ENCODE peak calls at places on chromosome 14, in nine cellular contexts. D, C, Z, H, Y, F, M, T and P are unnamed samples.

GRCh38 chr14:68938515-68939423 is 40.3 kb downstream of the ACTN1 start:
- DNase-seq in F (no peak), T (no peak), Y (no peak), H (peak; percentile 90), Z (peak; percentile 77), D (peak; percentile 85), M (no peak), C (no peak), P (no peak)

GRCh38 chr14:88085736-88086135 is 80.8 kb downstream of the GPR65 start:
- DNase-seq in D (no peak), T (no peak), F (no peak), Y (no peak), M (no peak), Z (no peak), C (no peak), H (no peak), P (no peak)

GRCh38 chr14:41668346-41668745 is 61.7 kb downstream of the LRFN5 start:
- DNase-seq in Z (no peak), Y (no peak), F (peak; percentile 93), C (no peak), H (no peak), D (no peak), M (no peak), T (no peak), P (no peak)

GRCh38 chr14:38877744-38878388 is 225.2 kb downstream of the SEC23A start:
- DNase-seq in T (no peak), D (no peak), M (no peak), C (no peak), H (no peak), F (no peak), Y (no peak), Z (no peak), P (no peak)

GRCh38 chr14:74611672-74612345 is at the start of gene LTBP2:
- DNase-seq in F (peak; percentile 25), Z (no peak), Y (no peak), C (no peak), M (no peak), H (no peak), T (no peak), D (no peak), P (no peak)

GRCh38 chr14:68466491-68466977 is 326.3 kb downstream of the ZFP36L1 start:
- DNase-seq in F (no peak), Y (peak; percentile 68), H (peak; percentile 95), C (no peak), T (no peak), Z (no peak), D (no peak), M (no peak), P (no peak)

GRCh38 chr14:100407376-100408102 is 84.4 kb downstream of the SLC25A47 start:
- DNase-seq in Z (no peak), C (no peak), D (no peak), Y (no peak), H (no peak), T (no peak), F (no peak), M (no peak), P (peak; percentile 32)

GRCh38 chr14:68607852-68608232 is 185.0 kb downstream of the ZFP36L1 start:
- DNase-seq in M (no peak), H (no peak), Y (no peak), T (no peak), Z (no peak), D (no peak), C (no peak), F (no peak), P (no peak)

GRCh38 chr14:103563089-103563620 is 395 bp downstream of the COA8 start:
- DNase-seq in D (no peak), T (no peak), H (no peak), Z (peak; percentile 82), F (no peak), M (no peak), C (no peak), Y (no peak), P (no peak)

GRCh38 chr14:69559581-69560011 is 15.1 kb downstream of the CCDC177 start:
- DNase-seq in Z (no peak), D (no peak), F (no peak), T (no peak), C (no peak), H (no peak), M (no peak), Y (no peak), P (no peak)

GRCh38 chr14:58275527-58276190 is 22.7 kb upstream of the ARID4A start:
- DNase-seq in T (no peak), Z (no peak), D (no peak), C (no peak), H (no peak), Y (no peak), M (no peak), F (no peak), P (no peak)

GRCh38 chr14:92560106-92560865 is 46.7 kb downstream of the RIN3 start:
- DNase-seq in Y (no peak), F (no peak), T (no peak), H (no peak), D (no peak), M (no peak), Z (no peak), C (peak; percentile 13), P (no peak)

GRCh38 chr14:99026471-99026870 is 245.5 kb downstream of the BCL11B start:
- DNase-seq in C (no peak), Y (no peak), F (peak; percentile 50), D (no peak), T (no peak), Z (no peak), H (peak; percentile 61), M (no peak), P (no peak)

GRCh38 chr14:100694579-100695422 is 31.9 kb upstream of the DLK1 start:
- DNase-seq in Z (no peak), Y (no peak), T (no peak), D (no peak), M (no peak), H (no peak), C (no peak), F (no peak), P (no peak)

GRCh38 chr14:30251017-30251416 is 307.9 kb upstream of the G2E3 start:
- DNase-seq in T (no peak), D (no peak), Y (no peak), Z (no peak), C (no peak), H (no peak), M (no peak), F (no peak), P (no peak)

GRCh38 chr14:34018564-34019244 is 67.8 kb upstream of the EGLN3 start:
- DNase-seq in M (no peak), Z (peak; percentile 80), H (no peak), T (peak; percentile 23), Y (no peak), C (no peak), D (no peak), F (peak; percentile 59), P (no peak)

GRCh38 chr14:90398315-90398811 is 1.5 kb downstream of the CALM1 start:
- DNase-seq in Y (no peak), H (peak; percentile 29), Z (peak; percentile 81), F (peak; percentile 62), T (no peak), C (peak; percentile 57), M (peak; percentile 79), D (peak; percentile 84), P (peak; percentile 79)

GRCh38 chr14:29442720-29443119 is 484.9 kb downstream of the PRKD1 start:
- DNase-seq in T (no peak), H (no peak), Z (no peak), M (no peak), C (no peak), D (no peak), Y (no peak), F (peak; percentile 86), P (no peak)

GRCh38 chr14:69682607-69683263 is 71.3 kb downstream of the SUSD6 start:
- DNase-seq in F (no peak), C (no peak), Y (no peak), D (no peak), Z (no peak), M (no peak), T (no peak), H (no peak), P (no peak)

GRCh38 chr14:88793259-88793625 is 489 bp upstream of the EML5 start:
- DNase-seq in C (no peak), Z (peak; percentile 68), H (no peak), Y (no peak), T (no peak), D (no peak), F (no peak), M (no peak), P (no peak)

GRCh38 chr14:105087963-105088811 is 23.0 kb upstream of the GPR132 start:
- DNase-seq in T (peak; percentile 73), Y (no peak), H (peak; percentile 95), D (peak; percentile 96), M (peak; percentile 15), C (peak; percentile 77), Z (peak; percentile 74), F (no peak), P (peak; percentile 84)
- H3K4me3 ChIP-seq in T (peak overlapping the region; percentile 43), Y (peak overlapping the region; percentile 70), H (peak overlapping the region; percentile 68), D (no peak overlapping the region), M (peak overlapping the region; percentile 45), C (peak overlapping the region; percentile 51), Z (peak overlapping the region; percentile 59), F (peak overlapping the region; percentile 51), P (peak overlapping the region; percentile 58)

DNA sequence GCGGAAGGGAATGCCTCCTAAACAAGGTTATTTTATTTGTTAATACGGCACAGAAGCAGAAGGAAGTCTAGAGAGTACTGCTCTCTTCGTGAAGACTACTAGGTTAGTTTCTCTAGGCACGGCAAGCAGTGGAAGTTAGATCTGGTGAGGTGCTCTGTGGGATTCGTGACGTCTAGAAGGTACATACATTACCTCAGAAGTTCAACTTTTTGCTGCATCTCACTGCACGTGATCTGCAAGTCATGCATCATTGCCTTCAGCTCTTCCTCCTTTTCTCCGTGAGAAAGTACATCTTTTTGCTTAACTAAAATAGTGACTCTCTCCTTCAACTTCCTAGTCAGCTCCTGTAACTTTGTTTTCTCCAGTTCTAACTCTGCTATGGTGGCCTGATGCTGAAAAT is 74.7 kb downstream of the NIN start:
- DNase-seq in H (no peak), M (peak; percentile 65), D (no peak), Y (no peak), Z (no peak), F (no peak), C (no peak), T (no peak), P (no peak)
- H3K27ac ChIP-seq in H (no peak overlapping the region), M (no peak overlapping the region), D (no peak overlapping the region), Y (no peak overlapping the region), Z (no peak overlapping the region), F (no peak overlapping the region), C (peak overlapping the region; percentile 77), T (no peak overlapping the region), P (no peak overlapping the region)

GRCh38 chr14:106538193-106538592 is 1011.8 kb downstream of the TMEM121 start:
- DNase-seq in Y (no peak), D (no peak), T (no peak), Z (no peak), H (no peak), F (no peak), C (no peak), M (no peak), P (no peak)
- H3K9me3 ChIP-seq in Y (peaks cover 23% of the 10 kb centered on the region), D (no peaks in the 10 kb centered on the region), T (no peaks in the 10 kb centered on the region), Z (no peaks in the 10 kb centered on the region), H (no peaks in the 10 kb centered on the region), F (no peaks in the 10 kb centered on the region), C (no peaks in the 10 kb centered on the region), M (no peaks in the 10 kb centered on the region), P (no peaks in the 10 kb centered on the region)

DNA sequence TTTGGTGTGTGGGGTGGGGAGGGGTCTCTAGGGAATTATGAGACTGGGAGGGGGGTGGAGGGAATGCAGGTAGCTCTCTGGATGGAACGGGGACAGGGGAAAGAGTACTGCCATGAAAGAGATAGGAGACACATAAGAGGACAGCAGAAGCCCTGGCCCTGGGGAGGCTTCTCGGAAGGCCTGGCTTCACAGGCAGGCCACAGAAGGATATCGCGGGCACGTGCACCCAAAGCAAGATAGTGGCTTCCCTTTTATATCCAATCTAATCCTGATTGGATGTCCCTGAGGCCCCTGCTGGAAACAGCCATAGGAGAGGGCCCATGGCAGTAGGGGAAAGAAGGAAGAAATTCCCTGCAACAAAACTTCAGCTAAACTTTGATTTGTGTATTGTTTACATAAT is 113.5 kb downstream of the GCH1 start:
- DNase-seq in T (no peak), F (no peak), Z (no peak), Y (no peak), H (no peak), M (no peak), D (no peak), C (no peak), P (no peak)
- H3K4me3 ChIP-seq in T (no peak overlapping the region), F (no peak overlapping the region), Z (no peak overlapping the region), Y (no peak overlapping the region), H (no peak overlapping the region), M (no peak overlapping the region), D (no peak overlapping the region), C (no peak overlapping the region), P (no peak overlapping the region)